ENCODE peak calls at places on chromosomes 2 and 18, in seven cellular contexts. P is stimulated activated CD4-positive, alpha-beta T cell treated with anti-CD3 and anti-CD28 coated beads, Interleukin-1b, Interleukin-23, amount 100 ng/mL, for 24 hours; W is RCC 7860; I is NCI-H187; G is G401; K is EH; A is tibial artery. T is an unnamed sample.
A peak's percentile ranks its signal among the peaks of the same experiment; 100 is the strongest.

GRCh38 chr2:46151582-46151981 is 145.6 kb upstream of the EPAS1 start:
- DNase-seq in I (no peak), P (no peak), A (no peak), G (no peak), W (no peak), K (no peak), T (no peak)

GRCh38 chr2:160224060-160224459 is 24.0 kb upstream of the ITGB6 start:
- DNase-seq in P (no peak), G (no peak), A (no peak), I (no peak), K (peak; percentile 98), W (peak; percentile 99), T (no peak)

GRCh38 chr2:231199219-231199618 is 788 bp downstream of the ARMC9 start:
- DNase-seq in G (peak; percentile 27), P (no peak), K (peak; percentile 66), W (peak; percentile 46), I (no peak), A (peak; percentile 60), T (no peak)

GRCh38 chr2:18860179-18860578 is 270.8 kb upstream of the NT5C1B start:
- DNase-seq in P (no peak), W (no peak), G (no peak), A (no peak), K (no peak), I (no peak), T (no peak)

GRCh38 chr2:152648336-152648735 is 68.9 kb downstream of the PRPF40A start:
- DNase-seq in G (peak; percentile 35), K (peak; percentile 18), W (no peak), I (no peak), P (no peak), A (no peak), T (no peak)

GRCh38 chr2:49770919-49771318 is 616.6 kb upstream of the FSHR start:
- DNase-seq in G (no peak), I (no peak), K (peak; percentile 14), P (no peak), A (no peak), W (peak; percentile 18), T (peak; percentile 20)

GRCh38 chr18:74456409-74457042 is 582 bp downstream of the DIPK1C start:
- DNase-seq in W (no peak), A (peak; percentile 42), G (no peak), I (no peak), P (no peak), K (no peak), T (peak; percentile 25)

GRCh38 chr18:62399781-62400308 is 74.7 kb downstream of the TNFRSF11A start:
- DNase-seq in P (no peak), W (no peak), A (no peak), K (no peak), G (no peak), I (no peak), T (no peak)

GRCh38 chr2:95074663-95075439 is 46.8 kb downstream of the MRPS5 start:
- DNase-seq in G (no peak), P (no peak), W (no peak), K (no peak), I (no peak), A (no peak), T (no peak)

GRCh38 chr2:218400930-218401833 is 1.5 kb downstream of the CTDSP1 start:
- DNase-seq in A (no peak), P (no peak), G (no peak), I (no peak), K (no peak), W (no peak), T (peak; percentile 29)

GRCh38 chr2:165083326-165083725 is 120.5 kb downstream of the SCN3A start:
- DNase-seq in P (no peak), W (no peak), I (no peak), K (no peak), A (no peak), G (no peak), T (no peak)

GRCh38 chr2:196113061-196113974 is 44.7 kb upstream of the DNAH7 start:
- DNase-seq in W (no peak), G (peak; percentile 6), I (no peak), A (no peak), P (no peak), K (peak; percentile 87), T (no peak)

GRCh38 chr2:100526868-100527267 is 35.9 kb upstream of the PDCL3 start:
- DNase-seq in P (no peak), A (no peak), K (no peak), G (no peak), I (no peak), W (no peak), T (no peak)

GRCh38 chr2:54704688-54705605 is 18.5 kb upstream of the EML6 start:
- DNase-seq in A (no peak), I (no peak), W (peak; percentile 60), K (peak; percentile 76), P (no peak), G (peak; percentile 86), T (no peak)

GRCh38 chr18:59085797-59086196 is 53.9 kb upstream of the SEC11C start:
- DNase-seq in K (peak; percentile 84), G (no peak), P (no peak), W (peak; percentile 31), A (no peak), I (no peak), T (no peak)

GRCh38 chr18:62566199-62566598 is 43.4 kb downstream of the ZCCHC2 start:
- DNase-seq in P (no peak), W (no peak), A (no peak), G (peak; percentile 31), I (no peak), K (peak; percentile 32), T (no peak)

GRCh38 chr2:164599954-164600589 is 21.2 kb downstream of the GRB14 start:
- DNase-seq in G (peak; percentile 25), W (peak; percentile 58), I (no peak), K (peak; percentile 69), P (no peak), A (no peak), T (no peak)

GRCh38 chr18:53687002-53687401 is 537.5 kb downstream of the MBD2 start:
- DNase-seq in P (no peak), K (no peak), A (no peak), I (no peak), W (no peak), G (no peak), T (no peak)

GRCh38 chr18:58590827-58591226 is 38.1 kb downstream of the ALPK2 start:
- DNase-seq in I (no peak), P (no peak), G (no peak), W (peak; percentile 56), A (no peak), K (no peak), T (no peak)

GRCh38 chr2:120647487-120647886 is 88.2 kb upstream of the GLI2 start:
- DNase-seq in G (no peak), K (peak; percentile 78), I (no peak), P (no peak), W (peak; percentile 52), A (no peak), T (no peak)

GRCh38 chr2:124437811-124438210 is 412.7 kb downstream of the CNTNAP5 start:
- DNase-seq in I (no peak), P (no peak), G (no peak), W (no peak), K (peak; percentile 8), A (no peak), T (no peak)

GRCh38 chr2:119544075-119545031 is at the start of gene CFAP221:
- DNase-seq in A (peak; percentile 77), G (peak; percentile 49), K (peak; percentile 57), I (peak; percentile 57), P (peak; percentile 20), W (peak; percentile 49), T (peak; percentile 73)

GRCh38 chr2:58899692-58900091 is 658.6 kb upstream of the FANCL start:
- DNase-seq in K (peak; percentile 81), P (no peak), I (no peak), A (no peak), W (no peak), G (no peak), T (no peak)

GRCh38 chr2:200749631-200750322 is 61.9 kb upstream of the BZW1 start:
- DNase-seq in K (no peak), I (no peak), G (no peak), A (no peak), W (no peak), P (no peak), T (no peak)

GRCh38 chr2:143259368-143259958 is 130.2 kb downstream of the ARHGAP15 start:
- DNase-seq in W (peak; percentile 40), K (peak; percentile 74), G (peak; percentile 79), P (peak; percentile 36), A (peak; percentile 72), I (peak; percentile 24), T (peak; percentile 29)

GRCh38 chr18:34649072-34649471 is 61.0 kb upstream of the DTNA start:
- DNase-seq in G (no peak), K (peak; percentile 4), P (no peak), I (no peak), W (no peak), A (no peak), T (no peak)

GRCh38 chr18:32277492-32277988 is 87.7 kb downstream of the MEP1B start:
- DNase-seq in K (no peak), W (no peak), G (no peak), I (no peak), A (no peak), P (no peak), T (no peak)

GRCh38 chr18:78798402-78799175 is 181.0 kb upstream of the SALL3 start:
- DNase-seq in A (peak; percentile 48), I (no peak), W (no peak), P (no peak), K (no peak), G (no peak), T (no peak)

GRCh38 chr18:14970027-14970426 is 222.1 kb downstream of the ANKRD30B start:
- DNase-seq in A (no peak), K (no peak), W (peak; percentile 88), P (no peak), I (no peak), G (no peak), T (no peak)

GRCh38 chr2:131076707-131077106 is 16.6 kb downstream of the FAM168B start:
- DNase-seq in W (no peak), P (no peak), A (no peak), G (no peak), K (no peak), I (no peak), T (no peak)

GRCh38 chr18:49013961-49014604 is 63.3 kb upstream of the SMAD7 start:
- DNase-seq in P (no peak), I (no peak), A (peak; percentile 53), K (no peak), W (no peak), G (no peak), T (no peak)

GRCh38 chr2:119156105-119156890 is 2.3 kb downstream of the C1QL2 start:
- DNase-seq in I (no peak), P (no peak), K (no peak), W (no peak), G (no peak), A (no peak), T (no peak)

GRCh38 chr2:120609826-120610395 is 125.8 kb upstream of the GLI2 start:
- DNase-seq in I (no peak), G (no peak), K (no peak), P (no peak), A (no peak), W (no peak), T (no peak)

GRCh38 chr2:118431188-118431562 is 342.9 kb downstream of the INSIG2 start:
- DNase-seq in G (no peak), P (no peak), K (peak; percentile 12), I (no peak), A (no peak), W (no peak), T (no peak)

GRCh38 chr18:76765649-76766048 is 56.7 kb upstream of the ZNF236 start:
- DNase-seq in K (no peak), G (no peak), I (no peak), A (no peak), P (no peak), W (peak; percentile 47), T (no peak)

GRCh38 chr2:98028931-98029717 is 33.4 kb upstream of the TMEM131 start:
- DNase-seq in W (no peak), P (no peak), A (no peak), K (no peak), G (no peak), I (no peak), T (no peak)

GRCh38 chr2:239874636-239875356 is 150.3 kb downstream of the NDUFA10 start:
- DNase-seq in A (peak; percentile 40), I (no peak), P (no peak), G (no peak), W (no peak), K (no peak), T (no peak)

GRCh38 chr2:563512-563911 is 113.7 kb downstream of the TMEM18 start:
- DNase-seq in K (no peak), W (no peak), A (no peak), I (no peak), P (no peak), G (no peak), T (no peak)